ENCODE peak calls at places on chromosomes 16 and 17, in eight cellular contexts. One of them, this sample, is unnamed. For H3K4me1, the result is how much of the 10 kb centered on the place peaks cover.

GRCh38 chr16:66714659-66715307 is 18.2 kb upstream of the CMTM4 start:
- DNase-seq in neural progenitor cell: no peak
- DNase-seq in trophoblast cell: peak
- DNase-seq in cardiac muscle cell: no peak
- DNase-seq in A549: no peak
- DNase-seq in GM23338: no peak
- DNase-seq in Karpas-422: no peak
- DNase-seq in suprapubic skin: no peak
- DNase-seq in this sample: peak

GRCh38 chr16:50699345-50700159 is 6.1 kb downstream of the NOD2 start:
- DNase-seq in neural progenitor cell: no peak
- DNase-seq in trophoblast cell: no peak
- DNase-seq in cardiac muscle cell: no peak
- DNase-seq in A549: peak
- DNase-seq in GM23338: no peak
- DNase-seq in Karpas-422: no peak
- DNase-seq in suprapubic skin: peak
- DNase-seq in this sample: no peak

GRCh38 chr17:80599546-80600305 is 55.1 kb downstream of the RPTOR start:
- DNase-seq in neural progenitor cell: no peak
- DNase-seq in trophoblast cell: no peak
- DNase-seq in cardiac muscle cell: no peak
- DNase-seq in A549: peak
- DNase-seq in GM23338: no peak
- DNase-seq in Karpas-422: no peak
- DNase-seq in suprapubic skin: no peak
- DNase-seq in this sample: no peak

GRCh38 chr16:30369938-30370443 is 303 bp downstream of the TBC1D10B start:
- DNase-seq in neural progenitor cell: no peak
- DNase-seq in trophoblast cell: no peak
- DNase-seq in cardiac muscle cell: no peak
- DNase-seq in A549: no peak
- DNase-seq in GM23338: no peak
- DNase-seq in Karpas-422: no peak
- DNase-seq in suprapubic skin: no peak
- DNase-seq in this sample: no peak

GRCh38 chr16:12672986-12673385 is 130.7 kb downstream of the CPPED1 start:
- DNase-seq in neural progenitor cell: no peak
- DNase-seq in trophoblast cell: no peak
- DNase-seq in cardiac muscle cell: no peak
- DNase-seq in A549: no peak
- DNase-seq in GM23338: no peak
- DNase-seq in Karpas-422: no peak
- DNase-seq in suprapubic skin: no peak
- DNase-seq in this sample: peak

GRCh38 chr16:29899516-29900101 is at the start of gene SEZ6L2:
- DNase-seq in neural progenitor cell: peak
- DNase-seq in trophoblast cell: peak
- DNase-seq in cardiac muscle cell: peak
- DNase-seq in A549: peak
- DNase-seq in GM23338: peak
- DNase-seq in Karpas-422: peak
- DNase-seq in suprapubic skin: no peak
- DNase-seq in this sample: no peak

GRCh38 chr17:42023524-42024349 is 3.8 kb downstream of the NKIRAS2 start:
- DNase-seq in neural progenitor cell: no peak
- DNase-seq in trophoblast cell: no peak
- DNase-seq in cardiac muscle cell: no peak
- DNase-seq in A549: no peak
- DNase-seq in GM23338: no peak
- DNase-seq in Karpas-422: no peak
- DNase-seq in suprapubic skin: no peak
- DNase-seq in this sample: no peak

GRCh38 chr16:87822571-87822970 is 46.7 kb downstream of the SLC7A5 start:
- DNase-seq in neural progenitor cell: peak
- DNase-seq in trophoblast cell: no peak
- DNase-seq in cardiac muscle cell: peak
- DNase-seq in A549: no peak
- DNase-seq in GM23338: peak
- DNase-seq in Karpas-422: peak
- DNase-seq in suprapubic skin: no peak
- DNase-seq in this sample: peak

GRCh38 chr17:9802294-9802693 is 10.9 kb upstream of the DHRS7C start:
- DNase-seq in neural progenitor cell: no peak
- DNase-seq in trophoblast cell: peak
- DNase-seq in cardiac muscle cell: no peak
- DNase-seq in A549: peak
- DNase-seq in GM23338: no peak
- DNase-seq in Karpas-422: no peak
- DNase-seq in suprapubic skin: no peak
- DNase-seq in this sample: no peak

GRCh38 chr17:40350410-40351184 is 13.9 kb downstream of the GJD3 start:
- DNase-seq in neural progenitor cell: peak
- DNase-seq in trophoblast cell: no peak
- DNase-seq in cardiac muscle cell: peak
- DNase-seq in A549: no peak
- DNase-seq in GM23338: peak
- DNase-seq in Karpas-422: no peak
- DNase-seq in suprapubic skin: no peak
- DNase-seq in this sample: peak

GRCh38 chr17:59840329-59840907 is 52.3 kb downstream of the TUBD1 start:
- DNase-seq in neural progenitor cell: peak
- DNase-seq in trophoblast cell: no peak
- DNase-seq in cardiac muscle cell: no peak
- DNase-seq in A549: peak
- DNase-seq in GM23338: peak
- DNase-seq in Karpas-422: no peak
- DNase-seq in suprapubic skin: no peak
- DNase-seq in this sample: no peak

GRCh38 chr16:30371248-30371816 is 1.0 kb upstream of the TBC1D10B start:
- DNase-seq in neural progenitor cell: no peak
- DNase-seq in trophoblast cell: no peak
- DNase-seq in cardiac muscle cell: no peak
- DNase-seq in A549: no peak
- DNase-seq in GM23338: peak
- DNase-seq in Karpas-422: no peak
- DNase-seq in suprapubic skin: no peak
- DNase-seq in this sample: no peak

GRCh38 chr16:35207059-35207999 is 1747.9 kb downstream of the TP53TG3F start:
- DNase-seq in neural progenitor cell: no peak
- DNase-seq in trophoblast cell: no peak
- DNase-seq in cardiac muscle cell: no peak
- DNase-seq in A549: no peak
- DNase-seq in GM23338: no peak
- DNase-seq in Karpas-422: no peak
- DNase-seq in suprapubic skin: peak
- DNase-seq in this sample: no peak

GRCh38 chr17:16417399-16417798 is 2.0 kb downstream of the TRPV2 start:
- DNase-seq in neural progenitor cell: no peak
- DNase-seq in trophoblast cell: no peak
- DNase-seq in cardiac muscle cell: no peak
- DNase-seq in A549: no peak
- DNase-seq in GM23338: no peak
- DNase-seq in Karpas-422: no peak
- DNase-seq in suprapubic skin: no peak
- DNase-seq in this sample: no peak
- H3K27ac ChIP-seq in neural progenitor cell: no peak
- H3K27ac ChIP-seq in trophoblast cell: no peak
- H3K27ac ChIP-seq in cardiac muscle cell: no peak
- H3K27ac ChIP-seq in A549: peak
- H3K27ac ChIP-seq in GM23338: no peak
- H3K27ac ChIP-seq in Karpas-422: no peak
- H3K27ac ChIP-seq in suprapubic skin: peak
- H3K27ac ChIP-seq in this sample: no peak

GRCh38 chr16:2154533-2155090 is 970 bp upstream of the TRAF7 start:
- DNase-seq in neural progenitor cell: no peak
- DNase-seq in trophoblast cell: no peak
- DNase-seq in cardiac muscle cell: no peak
- DNase-seq in A549: no peak
- DNase-seq in GM23338: peak
- DNase-seq in Karpas-422: peak
- DNase-seq in suprapubic skin: no peak
- DNase-seq in this sample: no peak
- H3K4me1 ChIP-seq in neural progenitor cell: half or more
- H3K4me1 ChIP-seq in trophoblast cell: under half
- H3K4me1 ChIP-seq in cardiac muscle cell: under half
- H3K4me1 ChIP-seq in A549: half or more
- H3K4me1 ChIP-seq in GM23338: under half
- H3K4me1 ChIP-seq in Karpas-422: half or more
- H3K4me1 ChIP-seq in suprapubic skin: half or more
- H3K4me1 ChIP-seq in this sample: under half

GRCh38 chr16:82874251-82874650 is 247.5 kb downstream of the CDH13 start:
- DNase-seq in neural progenitor cell: no peak
- DNase-seq in trophoblast cell: no peak
- DNase-seq in cardiac muscle cell: no peak
- DNase-seq in A549: no peak
- DNase-seq in GM23338: peak
- DNase-seq in Karpas-422: no peak
- DNase-seq in suprapubic skin: no peak
- DNase-seq in this sample: no peak
- H3K4me3 ChIP-seq in neural progenitor cell: no peak
- H3K4me3 ChIP-seq in trophoblast cell: no peak
- H3K4me3 ChIP-seq in cardiac muscle cell: no peak
- H3K4me3 ChIP-seq in A549: no peak
- H3K4me3 ChIP-seq in GM23338: no peak
- H3K4me3 ChIP-seq in Karpas-422: no peak
- H3K4me3 ChIP-seq in suprapubic skin: no peak
- H3K4me3 ChIP-seq in this sample: no peak

DNA sequence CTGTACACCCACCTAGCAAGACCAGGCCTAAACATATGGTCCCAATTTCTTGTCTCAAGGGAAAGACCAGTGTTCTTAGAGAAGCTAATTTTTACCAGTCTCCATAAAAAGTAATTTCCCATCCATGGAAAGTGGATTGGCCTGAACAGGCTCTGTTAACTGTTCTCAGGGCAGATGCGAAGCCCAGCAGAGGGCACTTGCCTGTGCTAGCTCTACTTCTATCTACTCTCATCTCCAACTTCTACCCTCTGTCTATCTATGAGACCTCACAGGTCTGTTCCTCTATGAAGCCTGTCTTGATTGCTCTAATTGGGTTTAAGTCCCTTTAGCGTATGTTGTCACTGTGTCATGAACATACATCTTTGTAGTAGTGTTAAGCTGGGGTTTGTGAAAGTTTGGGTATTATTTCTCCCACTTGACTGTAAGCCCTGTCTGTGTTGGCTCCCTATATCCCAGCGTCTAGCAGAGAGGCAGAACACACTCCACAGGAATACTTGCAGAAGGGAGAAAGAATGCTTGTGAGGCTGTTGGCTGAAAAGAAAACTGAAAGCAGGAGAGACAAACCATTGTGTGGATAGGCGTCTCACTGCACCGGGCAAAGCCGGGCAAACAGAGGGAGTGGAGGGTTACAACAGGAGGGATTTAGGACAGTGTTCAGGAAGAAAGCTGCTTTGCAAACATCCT is 167.2 kb upstream of the MAF start:
- DNase-seq in neural progenitor cell: peak
- DNase-seq in trophoblast cell: no peak
- DNase-seq in cardiac muscle cell: no peak
- DNase-seq in A549: peak
- DNase-seq in GM23338: peak
- DNase-seq in Karpas-422: no peak
- DNase-seq in suprapubic skin: no peak
- DNase-seq in this sample: no peak
- H3K27ac ChIP-seq in neural progenitor cell: peak
- H3K27ac ChIP-seq in trophoblast cell: no peak
- H3K27ac ChIP-seq in cardiac muscle cell: no peak
- H3K27ac ChIP-seq in A549: no peak
- H3K27ac ChIP-seq in GM23338: no peak
- H3K27ac ChIP-seq in Karpas-422: no peak
- H3K27ac ChIP-seq in suprapubic skin: peak
- H3K27ac ChIP-seq in this sample: no peak

GRCh38 chr17:28345420-28346198 is 10.0 kb downstream of the TNFAIP1 start:
- DNase-seq in neural progenitor cell: no peak
- DNase-seq in trophoblast cell: peak
- DNase-seq in cardiac muscle cell: no peak
- DNase-seq in A549: no peak
- DNase-seq in GM23338: no peak
- DNase-seq in Karpas-422: no peak
- DNase-seq in suprapubic skin: no peak
- DNase-seq in this sample: no peak
- H3K4me1 ChIP-seq in neural progenitor cell: under half
- H3K4me1 ChIP-seq in trophoblast cell: under half
- H3K4me1 ChIP-seq in cardiac muscle cell: under half
- H3K4me1 ChIP-seq in A549: under half
- H3K4me1 ChIP-seq in GM23338: under half
- H3K4me1 ChIP-seq in Karpas-422: under half
- H3K4me1 ChIP-seq in suprapubic skin: under half
- H3K4me1 ChIP-seq in this sample: under half

DNA sequence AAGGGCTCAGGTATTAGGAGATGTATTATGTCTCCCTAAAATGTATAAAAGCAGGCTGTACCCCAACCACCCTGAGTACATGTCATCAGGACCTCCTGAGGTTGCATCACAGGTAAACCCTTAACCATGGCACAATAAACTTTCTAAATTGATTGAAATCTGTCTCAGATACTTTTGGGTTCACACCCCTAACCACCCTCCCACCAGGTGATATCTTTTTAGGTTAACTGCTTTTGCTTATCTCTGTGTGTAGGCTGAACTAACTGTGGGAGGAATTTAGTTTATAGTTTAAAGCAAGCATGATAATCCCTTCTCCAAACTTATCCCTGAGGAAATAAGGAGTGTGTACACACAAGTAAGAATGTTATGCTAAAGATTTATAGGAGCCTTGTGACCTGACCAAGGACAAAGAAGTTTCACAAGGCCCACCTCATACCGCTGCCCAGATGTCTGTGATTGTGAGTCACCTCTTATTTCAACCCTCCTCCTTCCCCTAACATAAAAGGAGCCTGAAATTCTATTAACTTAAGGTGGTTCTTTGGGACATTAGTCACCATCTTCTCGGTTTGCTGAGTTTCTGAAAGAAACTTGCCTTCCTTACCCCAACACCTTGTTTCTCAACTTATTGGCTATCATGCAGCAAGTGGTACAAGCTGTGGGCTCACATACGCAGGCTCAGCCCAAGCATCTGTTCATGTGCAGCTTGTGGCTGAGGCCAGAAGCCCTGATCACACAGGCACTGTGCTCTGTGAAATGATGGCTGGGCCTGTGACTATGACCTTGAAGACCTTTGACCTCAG is 11.3 kb downstream of the PRSS22 start:
- DNase-seq in neural progenitor cell: no peak
- DNase-seq in trophoblast cell: peak
- DNase-seq in cardiac muscle cell: no peak
- DNase-seq in A549: peak
- DNase-seq in GM23338: no peak
- DNase-seq in Karpas-422: no peak
- DNase-seq in suprapubic skin: no peak
- DNase-seq in this sample: no peak
- H3K4me3 ChIP-seq in neural progenitor cell: no peak
- H3K4me3 ChIP-seq in trophoblast cell: no peak
- H3K4me3 ChIP-seq in cardiac muscle cell: no peak
- H3K4me3 ChIP-seq in A549: no peak
- H3K4me3 ChIP-seq in GM23338: no peak
- H3K4me3 ChIP-seq in Karpas-422: no peak
- H3K4me3 ChIP-seq in suprapubic skin: no peak
- H3K4me3 ChIP-seq in this sample: no peak

DNA sequence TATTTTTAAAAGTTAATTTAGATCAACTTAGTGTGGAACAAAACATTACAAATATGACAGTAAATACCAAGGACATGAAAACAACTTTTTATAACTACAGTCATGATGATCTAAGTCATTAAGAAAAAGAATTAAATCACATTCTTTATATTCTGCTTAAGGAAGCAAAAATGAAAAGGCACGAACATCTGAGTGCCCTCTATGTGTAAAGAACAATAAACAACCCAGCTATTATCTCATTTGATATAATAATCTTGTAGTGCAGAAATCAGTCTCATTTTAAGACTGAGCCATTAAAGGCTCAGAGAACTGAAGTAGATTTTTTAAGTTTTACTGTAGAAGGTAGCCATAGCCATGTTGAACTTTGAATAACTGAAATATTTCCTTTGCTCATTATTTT is 13.4 kb downstream of the MYO1D start:
- DNase-seq in neural progenitor cell: no peak
- DNase-seq in trophoblast cell: no peak
- DNase-seq in cardiac muscle cell: no peak
- DNase-seq in A549: no peak
- DNase-seq in GM23338: no peak
- DNase-seq in Karpas-422: no peak
- DNase-seq in suprapubic skin: no peak
- DNase-seq in this sample: no peak
- H3K27ac ChIP-seq in neural progenitor cell: no peak
- H3K27ac ChIP-seq in trophoblast cell: no peak
- H3K27ac ChIP-seq in cardiac muscle cell: no peak
- H3K27ac ChIP-seq in A549: no peak
- H3K27ac ChIP-seq in GM23338: no peak
- H3K27ac ChIP-seq in Karpas-422: no peak
- H3K27ac ChIP-seq in suprapubic skin: no peak
- H3K27ac ChIP-seq in this sample: no peak

This sample was measured in SJCRH30.